ENCODE peak calls at places on chromosomes 2 and 18, in nine cellular contexts. G is Ammon's horn; F is activated naive CD8-positive, alpha-beta T cell treated with anti-CD3 and anti-CD28 coated beads for 36 hours; R is lung microvascular endothelial cell; T is tibial artery; B is stimulated activated naive B cell treated with anti-CD40 and anti-IgM and Interleukin-4, amounts not matched to agents 10 μg/mL and 1 μg/mL and 100 μg/mL, for 72 hours; Y is GM18507; M is colonic mucosa; X is substantia nigra. S is an unnamed sample.

GRCh38 chr2:235545369-235546150 is 51.7 kb downstream of the AGAP1 start:
- DNase-seq in G (no peak), F (no peak), R (no peak), T (peak), B (no peak), Y (no peak), M (no peak), X (no peak), S (no peak)

GRCh38 chr18:27211569-27211968 is 26.5 kb upstream of the CHST9 start:
- DNase-seq in G (no peak), F (no peak), R (no peak), T (no peak), B (no peak), Y (no peak), M (no peak), X (no peak), S (no peak)

GRCh38 chr2:232342635-232343565 is 35.7 kb upstream of the ALPP start:
- DNase-seq in G (no peak), F (no peak), R (no peak), T (peak), B (no peak), Y (no peak), M (no peak), X (no peak), S (no peak)

GRCh38 chr2:119523959-119524694 is at the start of gene SCTR:
- DNase-seq in G (no peak), F (peak), R (no peak), T (no peak), B (no peak), Y (no peak), M (no peak), X (no peak), S (no peak)

GRCh38 chr2:43745457-43745856 is 28.4 kb upstream of the DYNC2LI1 start:
- DNase-seq in G (no peak), F (no peak), R (peak), T (no peak), B (no peak), Y (no peak), M (no peak), X (no peak), S (no peak)

GRCh38 chr2:152826880-152827279 is 108.5 kb downstream of the ARL6IP6 start:
- DNase-seq in G (no peak), F (no peak), R (peak), T (no peak), B (no peak), Y (no peak), M (no peak), X (no peak), S (no peak)

GRCh38 chr18:47931707-47932103 is 1.2 kb upstream of the SMAD2 start:
- DNase-seq in G (peak), F (peak), R (peak), T (no peak), B (peak), Y (no peak), M (peak), X (no peak), S (no peak)

GRCh38 chr2:20093263-20094141 is 42.1 kb upstream of the LAPTM4A start:
- DNase-seq in G (peak), F (no peak), R (peak), T (no peak), B (no peak), Y (no peak), M (peak), X (no peak), S (peak)

GRCh38 chr2:170185319-170185718 is 7.4 kb downstream of the MYO3B start:
- DNase-seq in G (no peak), F (no peak), R (no peak), T (no peak), B (no peak), Y (no peak), M (no peak), X (no peak), S (no peak)

GRCh38 chr2:100524331-100524730 is 38.5 kb upstream of the PDCL3 start:
- DNase-seq in G (no peak), F (no peak), R (no peak), T (no peak), B (no peak), Y (no peak), M (no peak), X (no peak), S (no peak)

GRCh38 chr2:200356794-200357472 is 50.4 kb downstream of the SPATS2L start:
- DNase-seq in G (no peak), F (no peak), R (no peak), T (no peak), B (no peak), Y (no peak), M (no peak), X (no peak), S (no peak)

GRCh38 chr2:51247252-51247651 is 215.3 kb upstream of the NRXN1 start:
- DNase-seq in G (no peak), F (no peak), R (no peak), T (no peak), B (no peak), Y (no peak), M (no peak), X (no peak), S (no peak)

GRCh38 chr18:13439475-13439874 is 220.9 kb downstream of the LDLRAD4 start:
- DNase-seq in G (no peak), F (no peak), R (no peak), T (peak), B (no peak), Y (no peak), M (no peak), X (no peak), S (no peak)

GRCh38 chr2:241136191-241136590 is 13.1 kb downstream of the PASK start:
- DNase-seq in G (no peak), F (no peak), R (no peak), T (peak), B (no peak), Y (no peak), M (no peak), X (no peak), S (no peak)

GRCh38 chr2:186125625-186126024 is 360.4 kb upstream of the ZC3H15 start:
- DNase-seq in G (no peak), F (no peak), R (no peak), T (no peak), B (no peak), Y (no peak), M (no peak), X (no peak), S (no peak)

GRCh38 chr2:238487134-238487533 is 60.4 kb downstream of the ASB1 start:
- DNase-seq in G (no peak), F (no peak), R (no peak), T (no peak), B (no peak), Y (no peak), M (no peak), X (no peak), S (no peak)

GRCh38 chr18:3710712-3711269 is 260.8 kb downstream of the TGIF1 start:
- DNase-seq in G (peak), F (no peak), R (peak), T (peak), B (no peak), Y (no peak), M (peak), X (peak), S (peak)

GRCh38 chr2:105872142-105872728 is 127.5 kb downstream of the NCK2 start:
- DNase-seq in G (no peak), F (peak), R (no peak), T (no peak), B (no peak), Y (no peak), M (no peak), X (no peak), S (no peak)

GRCh38 chr2:8679827-8680731 is 1.8 kb upstream of the ID2 start:
- DNase-seq in G (peak), F (no peak), R (peak), T (peak), B (no peak), Y (no peak), M (peak), X (peak), S (no peak)

GRCh38 chr2:178825183-178825582 is 18.0 kb upstream of the TTN start:
- DNase-seq in G (no peak), F (no peak), R (peak), T (no peak), B (no peak), Y (no peak), M (no peak), X (no peak), S (no peak)

GRCh38 chr18:72410399-72410798 is 133.7 kb downstream of the CBLN2 start:
- DNase-seq in G (no peak), F (no peak), R (no peak), T (no peak), B (no peak), Y (no peak), M (no peak), X (no peak), S (peak)

GRCh38 chr2:201219328-201220096 is 36.6 kb downstream of the CASP10 start:
- DNase-seq in G (no peak), F (no peak), R (no peak), T (no peak), B (no peak), Y (no peak), M (peak), X (no peak), S (no peak)

GRCh38 chr2:220300806-220301205 is 673.4 kb downstream of the SLC4A3 start:
- DNase-seq in G (no peak), F (no peak), R (no peak), T (no peak), B (no peak), Y (no peak), M (no peak), X (no peak), S (peak)

GRCh38 chr2:232387451-232388171 is 9.1 kb downstream of the ALPP start:
- DNase-seq in G (no peak), F (no peak), R (no peak), T (no peak), B (no peak), Y (no peak), M (no peak), X (no peak), S (no peak)

GRCh38 chr2:28610583-28611201 is 114.8 kb downstream of the PLB1 start:
- DNase-seq in G (no peak), F (no peak), R (peak), T (peak), B (no peak), Y (no peak), M (peak), X (no peak), S (peak)

GRCh38 chr2:205585451-205586045 is 96.8 kb upstream of the NRP2 start:
- DNase-seq in G (no peak), F (no peak), R (peak), T (no peak), B (no peak), Y (no peak), M (no peak), X (no peak), S (no peak)

GRCh38 chr2:64228923-64229322 is 84.7 kb upstream of the PELI1 start:
- DNase-seq in G (no peak), F (no peak), R (no peak), T (no peak), B (no peak), Y (no peak), M (no peak), X (no peak), S (no peak)

GRCh38 chr18:39841133-39842041 is 2113.6 kb upstream of the PIK3C3 start:
- DNase-seq in G (peak), F (no peak), R (peak), T (peak), B (no peak), Y (no peak), M (peak), X (peak), S (peak)

GRCh38 chr18:27673861-27674260 is 488.8 kb upstream of the CHST9 start:
- DNase-seq in G (no peak), F (no peak), R (no peak), T (no peak), B (no peak), Y (no peak), M (no peak), X (no peak), S (no peak)

GRCh38 chr2:45595724-45596435 is 15.2 kb downstream of the SRBD1 start:
- DNase-seq in G (peak), F (no peak), R (peak), T (peak), B (no peak), Y (no peak), M (peak), X (peak), S (peak)

GRCh38 chr2:237147317-237147716 is 61.6 kb downstream of the COPS8 start:
- DNase-seq in G (no peak), F (no peak), R (no peak), T (no peak), B (no peak), Y (no peak), M (no peak), X (no peak), S (no peak)

GRCh38 chr2:197215988-197216979 is 94.3 kb downstream of the ANKRD44 start:
- DNase-seq in G (no peak), F (no peak), R (peak), T (no peak), B (peak), Y (no peak), M (no peak), X (no peak), S (no peak)

GRCh38 chr18:32542221-32542798 is 71.6 kb upstream of the GAREM1 start:
- DNase-seq in G (no peak), F (no peak), R (no peak), T (no peak), B (no peak), Y (no peak), M (no peak), X (no peak), S (peak)

GRCh38 chr2:112627060-112628040 is 18.4 kb upstream of the SLC20A1 start:
- DNase-seq in G (peak), F (no peak), R (no peak), T (peak), B (no peak), Y (no peak), M (no peak), X (peak), S (peak)

GRCh38 chr2:233023007-233023760 is 9.3 kb upstream of the NEU2 start:
- DNase-seq in G (no peak), F (no peak), R (no peak), T (no peak), B (no peak), Y (no peak), M (no peak), X (no peak), S (no peak)